ENCODE peak calls at places on chromosomes 7 and 10, in six cellular contexts. R is heart right ventricle; L is kidney glomerular epithelial cell; C is HT-29; B is CD8-positive, alpha-beta memory T cell; A is mesendoderm. W is an unnamed sample.
A peak's percentile ranks its signal among the peaks of the same experiment; 100 is the strongest.

GRCh38 chr7:36726806-36727503 is 2.7 kb upstream of the AOAH start:
- DNase-seq in R (no peak), L (no peak), C (no peak), B (no peak), A (no peak), W (no peak)

GRCh38 chr7:125930848-125931247 is 1001.2 kb upstream of the POT1 start:
- DNase-seq in R (no peak), L (no peak), C (no peak), B (no peak), A (no peak), W (no peak)

GRCh38 chr7:157021893-157022680 is 11.6 kb upstream of the MNX1 start:
- DNase-seq in R (no peak), L (no peak), C (no peak), B (no peak), A (no peak), W (no peak)

GRCh38 chr10:132456881-132457280 is 59.9 kb downstream of the PWWP2B start:
- DNase-seq in R (peak; percentile 5), L (no peak), C (no peak), B (no peak), A (no peak), W (no peak)

GRCh38 chr10:74927701-74928100 is 101.3 kb downstream of the KAT6B start:
- DNase-seq in R (no peak), L (peak; percentile 21), C (no peak), B (no peak), A (no peak), W (no peak)

GRCh38 chr7:69907720-69908119 is 309.4 kb downstream of the AUTS2 start:
- DNase-seq in R (no peak), L (no peak), C (no peak), B (no peak), A (no peak), W (peak; percentile 10)

GRCh38 chr10:60606343-60607080 is 171.8 kb upstream of the CDK1 start:
- DNase-seq in R (no peak), L (no peak), C (no peak), B (no peak), A (no peak), W (no peak)

GRCh38 chr7:30732606-30733005 is 19.3 kb upstream of the INMT start:
- DNase-seq in R (no peak), L (no peak), C (no peak), B (no peak), A (no peak), W (no peak)

GRCh38 chr7:47576031-47576908 is 5.6 kb downstream of the TNS3 start:
- DNase-seq in R (peak; percentile 64), L (no peak), C (peak; percentile 96), B (no peak), A (peak; percentile 84), W (no peak)

GRCh38 chr7:72334066-72334465 is 78.1 kb downstream of the CALN1 start:
- DNase-seq in R (no peak), L (no peak), C (no peak), B (no peak), A (peak; percentile 53), W (peak; percentile 17)

GRCh38 chr7:112874909-112875308 is 84.7 kb upstream of the TMEM168 start:
- DNase-seq in R (no peak), L (peak; percentile 21), C (no peak), B (no peak), A (peak; percentile 21), W (no peak)

GRCh38 chr7:155277385-155277994 is 20.2 kb upstream of the INSIG1 start:
- DNase-seq in R (no peak), L (no peak), C (no peak), B (no peak), A (no peak), W (no peak)

GRCh38 chr7:92633211-92633906 is 43.2 kb upstream of the FAM133B start:
- DNase-seq in R (no peak), L (peak; percentile 95), C (peak; percentile 91), B (no peak), A (peak; percentile 74), W (no peak)

GRCh38 chr7:28999421-28999820 is 41.3 kb upstream of the TRIL start:
- DNase-seq in R (no peak), L (no peak), C (no peak), B (no peak), A (no peak), W (no peak)

GRCh38 chr10:5448333-5449048 is 36.1 kb downstream of the NET1 start:
- DNase-seq in R (no peak), L (no peak), C (no peak), B (no peak), A (no peak), W (no peak)

W was measured in HEK293T.